ENCODE peak calls at places on chromosome 9, in ten cellular contexts. F, D, E, M, W, J, G, Q, P and L are unnamed samples.

GRCh38 chr9:130433168-130433946 is 11.4 kb upstream of the ASS1 start:
- DNase-seq in J (no peak), W (peak), Q (no peak), D (peak), G (no peak), P (no peak), M (peak), E (no peak), F (no peak), L (no peak)

GRCh38 chr9:98330831-98331230 is 75.4 kb upstream of the TBC1D2 start:
- DNase-seq in Q (no peak), J (no peak), M (no peak), P (no peak), W (no peak), G (no peak), E (no peak), D (no peak), F (no peak), L (peak)

GRCh38 chr9:109708507-109708945 is 71.5 kb upstream of the PALM2AKAP2 start:
- DNase-seq in E (no peak), J (no peak), D (no peak), W (no peak), M (no peak), P (no peak), Q (no peak), G (no peak), F (no peak), L (no peak)

GRCh38 chr9:76459691-76460635 is 981 bp downstream of the GCNT1 start:
- DNase-seq in J (no peak), M (peak), D (peak), Q (peak), P (no peak), G (peak), F (no peak), W (no peak), E (no peak), L (no peak)

GRCh38 chr9:81390802-81391456 is 298.4 kb downstream of the TLE1 start:
- DNase-seq in W (no peak), Q (no peak), D (no peak), F (no peak), P (no peak), J (no peak), M (no peak), G (no peak), E (no peak), L (no peak)

GRCh38 chr9:110208031-110208430 is at the start of gene C9orf152:
- DNase-seq in W (no peak), F (no peak), J (no peak), G (no peak), Q (no peak), M (no peak), E (no peak), P (no peak), D (no peak), L (no peak)

GRCh38 chr9:124771867-124772621 is 933 bp upstream of the NR6A1 start:
- DNase-seq in F (peak), M (peak), Q (peak), P (no peak), W (no peak), G (no peak), J (no peak), D (peak), E (peak), L (no peak)

GRCh38 chr9:137812356-137813023 is 65.1 kb upstream of the CACNA1B start:
- DNase-seq in M (no peak), J (no peak), Q (no peak), G (no peak), W (no peak), E (no peak), D (no peak), P (no peak), F (no peak), L (no peak)

GRCh38 chr9:114572199-114572598 is 15.4 kb upstream of the ATP6V1G1 start:
- DNase-seq in E (no peak), M (no peak), J (no peak), W (no peak), D (no peak), Q (no peak), P (no peak), F (no peak), G (no peak), L (no peak)

GRCh38 chr9:136310273-136311030 is 6.6 kb upstream of the CCDC187 start:
- DNase-seq in Q (no peak), D (no peak), J (no peak), F (no peak), M (peak), W (no peak), G (no peak), E (no peak), P (no peak), L (no peak)

GRCh38 chr9:130998596-130999264 is 10.2 kb upstream of the LAMC3 start:
- DNase-seq in Q (no peak), E (no peak), D (no peak), F (no peak), G (no peak), P (no peak), M (no peak), J (no peak), W (no peak), L (no peak)

GRCh38 chr9:21414220-21414940 is 5.5 kb downstream of the IFNA8 start:
- DNase-seq in W (no peak), E (no peak), P (no peak), Q (peak), M (no peak), F (no peak), J (no peak), D (no peak), G (no peak), L (no peak)

GRCh38 chr9:6133346-6134063 is 82.1 kb upstream of the IL33 start:
- DNase-seq in W (no peak), G (peak), D (no peak), F (no peak), E (no peak), J (no peak), Q (peak), P (no peak), M (no peak), L (no peak)

GRCh38 chr9:93194584-93194983 is 10.6 kb downstream of the WNK2 start:
- DNase-seq in E (no peak), F (no peak), W (no peak), D (no peak), J (no peak), M (peak), G (no peak), Q (no peak), P (no peak), L (no peak)

GRCh38 chr9:137694962-137695875 is 76.4 kb downstream of the EHMT1 start:
- DNase-seq in J (peak), Q (no peak), G (peak), P (no peak), W (no peak), E (peak), M (no peak), D (no peak), F (peak), L (no peak)

GRCh38 chr9:101465330-101465915 is 29.8 kb upstream of the ALDOB start:
- DNase-seq in P (no peak), G (peak), J (no peak), M (no peak), D (no peak), F (no peak), W (no peak), Q (no peak), E (no peak), L (peak)

GRCh38 chr9:135282001-135282731 is 194.7 kb downstream of the OLFM1 start:
- DNase-seq in F (peak), E (peak), P (no peak), W (no peak), Q (peak), J (peak), M (peak), G (no peak), D (no peak), L (no peak)

GRCh38 chr9:95091971-95092320 is 225.6 kb downstream of the FANCC start:
- DNase-seq in F (no peak), P (no peak), Q (peak), G (no peak), E (no peak), M (no peak), W (no peak), D (no peak), J (no peak), L (no peak)